ENCODE peak calls at places on chromosome 7, in seven cellular contexts. I is retinal pigment epithelial cell, E is heart right ventricle, W is HFF-Myc, F is GM23338, T is astrocyte of the spinal cord, C is HCT116. R is an unnamed sample.

GRCh38 chr7:81244213-81244612 is 325.4 kb upstream of the SEMA3C start:
- DNase-seq in I (peak; percentile 23), E (no peak), W (peak; percentile 12), F (no peak), T (no peak), C (peak; percentile 42), R (no peak)

GRCh38 chr7:32890553-32891045 is 961 bp downstream of the KBTBD2 start:
- DNase-seq in I (no peak), E (no peak), W (no peak), F (peak; percentile 27), T (peak; percentile 70), C (peak; percentile 31), R (peak; percentile 22)

GRCh38 chr7:34104992-34105391 is 199.7 kb downstream of the BMPER start:
- DNase-seq in I (no peak), E (no peak), W (no peak), F (no peak), T (no peak), C (no peak), R (no peak)

GRCh38 chr7:129958643-129959479 is 6.1 kb upstream of the UBE2H start:
- DNase-seq in I (no peak), E (peak; percentile 38), W (no peak), F (no peak), T (peak; percentile 58), C (peak; percentile 69), R (peak; percentile 82)

GRCh38 chr7:46281071-46281470 is 360.0 kb upstream of the IGFBP3 start:
- DNase-seq in I (no peak), E (no peak), W (no peak), F (peak; percentile 15), T (no peak), C (no peak), R (peak; percentile 22)

GRCh38 chr7:46494026-46494425 is 573.0 kb upstream of the IGFBP3 start:
- DNase-seq in I (no peak), E (no peak), W (no peak), F (no peak), T (peak; percentile 45), C (no peak), R (no peak)

GRCh38 chr7:46738165-46738564 is 817.1 kb upstream of the IGFBP3 start:
- DNase-seq in I (no peak), E (no peak), W (no peak), F (no peak), T (no peak), C (no peak), R (no peak)

GRCh38 chr7:1894906-1895663 is 225.0 kb downstream of the ELFN1 start:
- DNase-seq in I (no peak), E (no peak), W (no peak), F (no peak), T (no peak), C (no peak), R (no peak)

GRCh38 chr7:138891446-138891810 is 89.8 kb downstream of the KIAA1549 start:
- DNase-seq in I (no peak), E (no peak), W (peak; percentile 87), F (no peak), T (no peak), C (no peak), R (no peak)

GRCh38 chr7:94424336-94424735 is 29.6 kb downstream of the COL1A2 start:
- DNase-seq in I (no peak), E (no peak), W (no peak), F (no peak), T (peak; percentile 32), C (no peak), R (no peak)

GRCh38 chr7:127708788-127709187 is 56.8 kb downstream of the SND1 start:
- DNase-seq in I (peak; percentile 40), E (no peak), W (peak; percentile 56), F (peak; percentile 90), T (peak; percentile 87), C (peak; percentile 54), R (peak; percentile 73)

GRCh38 chr7:20304366-20304765 is 26.3 kb upstream of the ITGB8 start:
- DNase-seq in I (no peak), E (no peak), W (no peak), F (peak; percentile 20), T (no peak), C (no peak), R (no peak)

GRCh38 chr7:12715372-12716133 is 28.1 kb downstream of the ARL4A start:
- DNase-seq in I (peak; percentile 86), E (peak; percentile 50), W (peak; percentile 79), F (peak; percentile 80), T (peak; percentile 99), C (peak; percentile 77), R (peak; percentile 69)

GRCh38 chr7:155317114-155317434 is 19.4 kb downstream of the INSIG1 start:
- DNase-seq in I (no peak), E (no peak), W (no peak), F (no peak), T (no peak), C (no peak), R (no peak)

GRCh38 chr7:108002726-108003590 is at the start of gene LAMB1:
- DNase-seq in I (no peak), E (peak; percentile 78), W (no peak), F (peak; percentile 87), T (peak; percentile 88), C (no peak), R (peak; percentile 79)

GRCh38 chr7:18906901-18907300 is 210.5 kb downstream of the TWIST1 start:
- DNase-seq in I (no peak), E (no peak), W (no peak), F (peak; percentile 60), T (no peak), C (no peak), R (no peak)
- TF ChIP-seq CTCF in I (peak; percentile 24), E (no peak), W (peak; percentile 17), F (peak; percentile 73), T (peak; percentile 8), C (peak; percentile 25), R (peak; percentile 18)

DNA sequence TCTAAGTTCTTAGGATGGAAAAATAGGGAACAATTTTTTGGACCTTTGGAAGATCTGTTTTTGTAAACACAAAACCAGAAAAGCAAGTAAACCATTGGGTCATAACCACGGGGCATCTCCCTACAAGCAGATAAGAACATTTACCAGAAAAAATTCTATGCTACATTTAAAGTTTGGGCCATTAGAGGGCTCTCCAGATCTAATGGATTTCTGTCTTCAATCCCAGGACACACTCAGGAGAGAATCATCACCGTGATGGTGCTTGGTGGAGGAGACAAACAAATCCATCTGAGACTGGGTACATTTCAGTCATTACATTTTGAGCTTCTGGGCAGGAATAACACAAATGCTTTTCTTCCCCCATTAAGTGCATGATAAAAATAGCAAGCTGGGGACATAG is 178.4 kb upstream of the TARP start:
- DNase-seq in I (no peak), E (no peak), W (no peak), F (peak; percentile 62), T (peak; percentile 53), C (peak; percentile 10), R (no peak)
- TF ChIP-seq CTCF in I (peak; percentile 46), E (peak; percentile 20), W (peak; percentile 23), F (peak; percentile 68), T (peak; percentile 36), C (peak; percentile 8), R (no peak)

DNA sequence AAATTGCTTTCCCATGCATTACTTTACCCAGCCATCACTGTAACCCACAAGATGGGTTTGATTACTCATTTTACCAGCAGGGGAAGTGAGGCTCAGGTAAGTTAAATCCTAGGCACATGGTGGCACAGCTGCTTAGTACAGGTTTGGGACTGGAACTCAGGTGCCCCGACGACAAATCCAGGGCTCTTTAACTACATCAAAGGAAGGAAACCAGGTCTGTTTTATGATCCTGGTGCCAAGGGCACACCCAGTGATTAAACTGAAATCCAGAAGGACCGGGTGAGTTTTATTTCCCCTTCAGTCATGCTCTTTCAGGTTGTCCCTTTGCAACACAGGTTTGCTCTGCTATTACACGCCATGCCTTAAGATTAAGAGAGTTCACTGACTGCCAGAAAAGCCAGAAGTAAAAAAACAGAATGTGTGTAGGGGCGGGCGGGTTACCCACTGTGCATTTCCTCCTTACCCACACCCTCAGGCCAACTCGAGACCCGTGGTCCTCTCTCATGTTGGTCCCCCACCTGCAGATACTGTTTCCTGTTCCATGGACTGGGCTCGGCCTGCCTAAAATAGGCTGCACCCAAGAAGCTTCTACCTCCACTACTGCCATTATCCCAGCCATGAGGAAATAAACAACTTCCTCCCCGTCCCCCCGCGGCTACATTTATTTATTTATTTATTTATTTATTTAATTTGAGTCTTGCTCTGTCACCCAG is 55.2 kb upstream of the KDM7A start:
- DNase-seq in I (no peak), E (no peak), W (no peak), F (no peak), T (no peak), C (no peak), R (no peak)
- TF ChIP-seq CTCF in I (no peak), E (no peak), W (no peak), F (no peak), T (no peak), C (no peak), R (no peak)

GRCh38 chr7:159246702-159247480 is 102.2 kb upstream of the VIPR2 start:
- DNase-seq in I (no peak), E (no peak), W (no peak), F (no peak), T (no peak), C (no peak), R (no peak)

GRCh38 chr7:159239028-159239427 is 94.4 kb upstream of the VIPR2 start:
- DNase-seq in I (no peak), E (no peak), W (no peak), F (no peak), T (no peak), C (no peak), R (no peak)

GRCh38 chr7:159237022-159237421 is 92.4 kb upstream of the VIPR2 start:
- DNase-seq in I (no peak), E (no peak), W (no peak), F (no peak), T (no peak), C (no peak), R (no peak)

GRCh38 chr7:159240962-159241361 is 96.3 kb upstream of the VIPR2 start:
- DNase-seq in I (no peak), E (no peak), W (no peak), F (no peak), T (no peak), C (no peak), R (no peak)
- TF ChIP-seq CTCF in I (no peak), E (no peak), W (no peak), F (no peak), T (no peak), C (peak; percentile 38), R (no peak)

GRCh38 chr7:65731562-65732035 is 141.3 kb upstream of the VKORC1L1 start:
- DNase-seq in I (no peak), E (no peak), W (no peak), F (peak; percentile 84), T (peak; percentile 16), C (no peak), R (peak; percentile 14)
- TF ChIP-seq CTCF in I (peak; percentile 47), E (no peak), W (no peak), F (peak; percentile 4), T (peak; percentile 43), C (no peak), R (no peak)

DNA sequence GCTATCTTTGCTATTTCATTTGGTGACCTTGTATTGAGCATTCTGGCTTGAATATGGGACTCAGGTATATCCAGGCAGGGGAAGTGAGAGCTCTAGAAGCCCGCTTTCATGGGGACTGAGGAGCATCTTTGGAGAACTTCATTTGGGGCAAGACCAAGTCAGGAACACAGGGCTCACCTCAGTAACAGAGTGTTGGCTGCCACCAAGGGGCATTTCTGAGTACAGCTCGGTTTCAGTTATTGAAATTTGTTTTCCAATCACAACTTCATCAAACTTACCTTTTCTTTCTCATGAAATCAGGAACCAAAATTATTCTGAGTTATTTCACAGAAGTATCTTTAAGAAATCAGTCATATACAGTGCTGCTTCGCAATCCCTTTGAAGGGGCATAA is 337.2 kb downstream of the C7orf25 start:
- DNase-seq in I (no peak), E (no peak), W (no peak), F (peak; percentile 18), T (no peak), C (no peak), R (no peak)
- TF ChIP-seq CTCF in I (peak; percentile 14), E (peak; percentile 7), W (peak; percentile 9), F (peak; percentile 62), T (peak; percentile 12), C (no peak), R (no peak)

R was measured in Calu3.